ENCODE peak calls at places on chromosomes 3 and 15, in eight cellular contexts. T, Z, H, J, S, X, E and P are unnamed samples.

GRCh38 chr3:126109860-126110235 is 25.9 kb upstream of the SLC41A3 start:
- DNase-seq in J (no peak), H (no peak), X (no peak), S (no peak), E (no peak), T (no peak), Z (no peak), P (peak)

GRCh38 chr15:57890878-57891277 is 174.6 kb downstream of the ALDH1A2 start:
- DNase-seq in S (no peak), X (no peak), H (no peak), J (no peak), E (no peak), T (no peak), Z (no peak), P (no peak)

GRCh38 chr3:135516143-135516542 is 449.4 kb upstream of the PPP2R3A start:
- DNase-seq in X (peak), Z (peak), J (peak), E (no peak), H (peak), S (no peak), T (peak), P (no peak)

GRCh38 chr3:62559831-62560445 is 186.6 kb upstream of the FEZF2 start:
- DNase-seq in Z (peak), T (no peak), S (peak), J (no peak), E (no peak), H (peak), X (no peak), P (peak)

GRCh38 chr3:11385329-11385728 is 113.1 kb downstream of the ATG7 start:
- DNase-seq in S (no peak), E (no peak), T (no peak), X (no peak), H (no peak), Z (peak), J (no peak), P (no peak)

GRCh38 chr3:148937477-148937876 is 53.9 kb upstream of the GYG1 start:
- DNase-seq in J (no peak), H (no peak), S (no peak), E (no peak), Z (peak), T (no peak), X (no peak), P (no peak)

GRCh38 chr15:61275901-61276300 is 46.8 kb upstream of the RORA start:
- DNase-seq in J (no peak), S (no peak), E (no peak), T (no peak), H (no peak), X (no peak), Z (no peak), P (no peak)

GRCh38 chr3:46477145-46477544 is 12.4 kb upstream of the LTF start:
- DNase-seq in E (no peak), S (no peak), Z (no peak), J (no peak), H (no peak), T (peak), X (no peak), P (peak)

GRCh38 chr3:134028486-134029255 is 1.1 kb downstream of the SLCO2A1 start:
- DNase-seq in H (no peak), T (peak), Z (no peak), J (no peak), E (no peak), S (no peak), X (no peak), P (no peak)

GRCh38 chr3:153026026-153026425 is 136.0 kb upstream of the RAP2B start:
- DNase-seq in H (peak), J (peak), E (no peak), S (peak), X (peak), T (no peak), Z (peak), P (peak)

GRCh38 chr15:51580982-51581381 is 41.6 kb downstream of the DMXL2 start:
- DNase-seq in S (no peak), E (no peak), X (no peak), T (no peak), Z (no peak), H (no peak), J (peak), P (no peak)

GRCh38 chr3:34842706-34843478 is 796.4 kb upstream of the ARPP21 start:
- DNase-seq in E (no peak), Z (no peak), S (no peak), X (no peak), J (no peak), H (no peak), T (peak), P (no peak)

GRCh38 chr3:31858439-31858838 is 122.6 kb downstream of the OSBPL10 start:
- DNase-seq in T (no peak), H (no peak), S (peak), X (no peak), E (no peak), J (no peak), Z (no peak), P (no peak)

GRCh38 chr3:142724682-142725351 is 983 bp downstream of the TRPC1 start:
- DNase-seq in S (no peak), H (no peak), J (peak), E (no peak), X (peak), Z (peak), T (peak), P (peak)

GRCh38 chr3:4507010-4507596 is 14.0 kb downstream of the ITPR1 start:
- DNase-seq in S (peak), Z (peak), H (peak), J (peak), E (no peak), T (no peak), X (peak), P (no peak)

GRCh38 chr3:142566096-142566495 is 12.4 kb downstream of the ATR start:
- DNase-seq in H (peak), T (no peak), Z (no peak), J (no peak), E (no peak), S (no peak), X (no peak), P (no peak)

GRCh38 chr3:123082370-123083065 is 15.7 kb downstream of the PDIA5 start:
- DNase-seq in T (peak), S (no peak), J (peak), H (no peak), Z (no peak), E (no peak), X (no peak), P (no peak)

GRCh38 chr15:44804303-44805046 is 68.1 kb downstream of the TRIM69 start:
- DNase-seq in T (no peak), X (no peak), Z (no peak), J (no peak), H (peak), S (no peak), E (no peak), P (no peak)

GRCh38 chr3:197503652-197504051 is 52.1 kb downstream of the BDH1 start:
- DNase-seq in T (no peak), H (no peak), Z (no peak), X (no peak), E (no peak), J (no peak), S (no peak), P (no peak)

GRCh38 chr3:120767106-120767505 is 24.6 kb downstream of the GTF2E1 start:
- DNase-seq in Z (peak), T (no peak), X (no peak), J (no peak), E (no peak), S (no peak), H (no peak), P (peak)

GRCh38 chr15:96122077-96123027 is 208.1 kb upstream of the NR2F2 start:
- DNase-seq in H (no peak), X (peak), J (no peak), E (no peak), S (no peak), Z (peak), T (no peak), P (peak)

GRCh38 chr15:100672959-100673358 is 70.6 kb downstream of the ASB7 start:
- DNase-seq in S (no peak), H (peak), X (no peak), J (no peak), Z (no peak), T (no peak), E (no peak), P (no peak)

GRCh38 chr3:165440380-165440779 is 244.2 kb upstream of the SLITRK3 start:
- DNase-seq in S (no peak), X (no peak), Z (no peak), H (no peak), T (no peak), E (no peak), J (no peak), P (no peak)

GRCh38 chr3:3110299-3110630 is at the start of gene IL5RA:
- DNase-seq in H (peak), T (peak), Z (no peak), S (no peak), E (no peak), J (no peak), X (no peak), P (peak)

GRCh38 chr3:44099566-44100297 is 142.0 kb upstream of the TOPAZ1 start:
- DNase-seq in X (no peak), E (no peak), Z (no peak), S (no peak), H (peak), T (no peak), J (peak), P (peak)

GRCh38 chr3:46517016-46517770 is 19.4 kb downstream of the RTP3 start:
- DNase-seq in X (no peak), S (no peak), E (no peak), Z (peak), H (peak), J (no peak), T (no peak), P (no peak)

GRCh38 chr3:149589332-149589731 is 68.5 kb downstream of the WWTR1 start:
- DNase-seq in J (no peak), X (no peak), H (peak), S (no peak), E (no peak), T (no peak), Z (peak), P (no peak)

GRCh38 chr3:41144631-41145030 is 54.7 kb upstream of the CTNNB1 start:
- DNase-seq in H (no peak), S (no peak), Z (no peak), J (no peak), X (no peak), E (no peak), T (no peak), P (no peak)

DNA sequence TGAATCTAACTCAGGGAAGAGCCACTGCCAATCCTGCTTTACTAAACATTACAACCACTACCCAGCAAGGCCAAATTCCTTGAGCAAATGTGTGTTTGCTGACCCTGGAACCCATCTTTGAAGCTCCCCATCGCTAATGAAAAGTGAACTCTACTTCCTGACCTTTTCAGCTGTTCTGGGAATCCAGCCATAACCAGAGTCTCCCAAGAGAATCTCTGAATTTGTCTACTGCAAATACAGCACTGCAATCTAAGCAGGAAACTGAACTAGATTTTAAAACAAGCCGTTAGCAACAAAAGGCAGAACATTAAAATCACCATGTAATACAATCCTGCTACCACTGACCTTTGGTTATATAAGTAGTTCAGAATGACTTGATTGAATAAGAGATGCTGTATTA is 309.2 kb downstream of the MAGI1 start:
- DNase-seq in S (no peak), H (peak), X (peak), T (no peak), J (no peak), Z (peak), E (no peak), P (no peak)
- H3K27ac ChIP-seq in S (no peak), H (no peak), X (peak), T (no peak), J (no peak), Z (peak), E (no peak), P (peak)

GRCh38 chr3:71254658-71255057 is 328.9 kb downstream of the FOXP1 start:
- DNase-seq in Z (peak), S (no peak), H (peak), T (no peak), J (no peak), E (no peak), X (peak), P (peak)

GRCh38 chr3:71260782-71261181 is 322.7 kb downstream of the FOXP1 start:
- DNase-seq in T (no peak), H (no peak), Z (no peak), S (no peak), J (no peak), X (no peak), E (no peak), P (no peak)

GRCh38 chr3:71255498-71255897 is 328.0 kb downstream of the FOXP1 start:
- DNase-seq in X (no peak), T (no peak), J (no peak), H (no peak), E (no peak), Z (no peak), S (no peak), P (no peak)

GRCh38 chr3:71258526-71258925 is 325.0 kb downstream of the FOXP1 start:
- DNase-seq in X (peak), E (no peak), S (no peak), Z (no peak), T (no peak), H (peak), J (no peak), P (no peak)

GRCh38 chr3:71258116-71258515 is 325.4 kb downstream of the FOXP1 start:
- DNase-seq in X (peak), Z (peak), T (no peak), H (peak), J (no peak), E (no peak), S (no peak), P (peak)
- H3K27ac ChIP-seq in X (peak), Z (peak), T (peak), H (no peak), J (no peak), E (no peak), S (no peak), P (peak)

GRCh38 chr3:104438761-104439160 is 927.9 kb upstream of the ALCAM start:
- DNase-seq in X (no peak), S (no peak), E (no peak), H (peak), Z (no peak), J (no peak), T (no peak), P (no peak)
- H3K27ac ChIP-seq in X (no peak), S (no peak), E (peak), H (no peak), Z (no peak), J (no peak), T (peak), P (no peak)

GRCh38 chr15:28979208-28979891 is 93.6 kb downstream of the APBA2 start:
- DNase-seq in X (no peak), Z (no peak), J (no peak), H (no peak), E (no peak), T (peak), S (no peak), P (no peak)

GRCh38 chr15:28975766-28976179 is 90.0 kb downstream of the APBA2 start:
- DNase-seq in E (no peak), X (peak), J (peak), T (peak), Z (peak), H (peak), S (peak), P (peak)

GRCh38 chr15:28978011-28978378 is 92.2 kb downstream of the APBA2 start:
- DNase-seq in Z (no peak), E (no peak), S (no peak), T (no peak), J (no peak), X (no peak), H (no peak), P (no peak)

GRCh38 chr15:28978661-28979060 is 92.9 kb downstream of the APBA2 start:
- DNase-seq in E (no peak), X (no peak), T (peak), H (no peak), Z (no peak), S (no peak), J (no peak), P (no peak)

DNA sequence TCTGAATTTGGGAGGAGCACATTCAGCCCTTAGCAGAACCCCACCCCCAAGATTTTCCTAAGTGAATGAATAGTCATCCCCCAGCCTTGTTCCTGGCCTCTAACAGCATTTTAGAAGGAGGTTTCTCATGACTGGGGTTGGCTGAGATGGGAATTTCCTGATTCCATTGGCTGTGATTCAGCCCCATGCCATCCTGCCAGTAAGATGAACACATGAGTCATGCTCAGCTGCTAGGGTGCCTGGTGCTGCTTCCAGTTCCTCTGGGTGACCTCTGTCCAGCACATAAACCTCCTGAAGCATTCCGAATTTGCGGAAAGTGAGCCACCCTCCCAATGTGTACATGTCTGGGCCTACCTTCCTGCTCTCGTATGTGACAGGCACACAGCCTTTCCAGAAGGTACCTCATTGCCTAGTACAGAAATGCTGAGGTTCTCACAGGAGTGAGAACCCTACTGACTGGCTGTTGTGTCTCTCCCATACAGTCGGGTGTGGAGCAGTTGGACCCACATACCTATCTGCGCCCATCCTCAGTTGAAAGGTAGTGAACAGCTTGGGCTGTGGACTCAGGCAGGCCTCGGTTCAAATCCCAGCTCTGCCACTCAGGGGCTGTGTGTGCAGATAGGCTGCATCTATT is 91.7 kb downstream of the APBA2 start:
- DNase-seq in S (no peak), T (peak), X (no peak), Z (peak), E (peak), H (peak), J (no peak), P (peak)
- H3K27ac ChIP-seq in S (no peak), T (no peak), X (no peak), Z (peak), E (peak), H (no peak), J (no peak), P (peak)